ENCODE peak calls at places on chromosome 9, in six cellular contexts. O is transverse colon; R is Peyer's patch; B is ovary; D is IMR-90; E is CD8-positive, alpha-beta T cell. N is an unnamed sample. For H3K4me1, the result is how much of the 10 kb centered on the place peaks cover.

GRCh38 chr9:113403651-113404050 is 2.6 kb upstream of the ALAD start:
- DNase-seq in O (no peak), R (no peak), B (no peak), D (no peak), E (no peak), N (no peak)

GRCh38 chr9:113955076-113955752 is 79.1 kb downstream of the ZNF618 start:
- DNase-seq in O (no peak), R (no peak), B (no peak), D (peak), E (no peak), N (no peak)

GRCh38 chr9:14343948-14344547 is 30.1 kb upstream of the NFIB start:
- DNase-seq in O (no peak), R (no peak), B (peak), D (no peak), E (no peak), N (no peak)

GRCh38 chr9:128116104-128117083 is 11.1 kb downstream of the PTGES2 start:
- DNase-seq in O (peak), R (no peak), B (peak), D (no peak), E (no peak), N (peak)

GRCh38 chr9:12604154-12604825 is 88.9 kb upstream of the TYRP1 start:
- DNase-seq in O (no peak), R (no peak), B (no peak), D (no peak), E (no peak), N (no peak)

GRCh38 chr9:34123682-34124081 is 2.8 kb downstream of the DCAF12 start:
- DNase-seq in O (peak), R (peak), B (no peak), D (no peak), E (no peak), N (no peak)

GRCh38 chr9:107735821-107736220 is 246.3 kb upstream of the KLF4 start:
- DNase-seq in O (no peak), R (no peak), B (no peak), D (no peak), E (no peak), N (no peak)

GRCh38 chr9:98017306-98017705 is 34.2 kb downstream of the ANP32B start:
- DNase-seq in O (no peak), R (no peak), B (no peak), D (no peak), E (no peak), N (no peak)

GRCh38 chr9:114504341-114505186 is 709 bp downstream of the WHRN start:
- DNase-seq in O (peak), R (peak), B (peak), D (peak), E (peak), N (no peak)

GRCh38 chr9:2494571-2494970 is 127.0 kb upstream of the VLDLR start:
- DNase-seq in O (no peak), R (no peak), B (no peak), D (peak), E (no peak), N (no peak)

GRCh38 chr9:85237478-85237877 is 504.3 kb downstream of the AGTPBP1 start:
- DNase-seq in O (no peak), R (no peak), B (no peak), D (no peak), E (no peak), N (no peak)

GRCh38 chr9:107866912-107867311 is 377.3 kb upstream of the KLF4 start:
- DNase-seq in O (no peak), R (no peak), B (no peak), D (peak), E (no peak), N (no peak)

GRCh38 chr9:130078547-130078946 is 24.8 kb downstream of the GPR107 start:
- DNase-seq in O (no peak), R (no peak), B (no peak), D (no peak), E (no peak), N (no peak)
- TF ChIP-seq CTCF in O (no peak), R (no peak), B (no peak), D (no peak), E (no peak), N (no peak)

GRCh38 chr9:116432051-116432450 is 255.1 kb upstream of the TRIM32 start:
- DNase-seq in O (no peak), R (no peak), B (no peak), D (peak), E (no peak), N (no peak)

GRCh38 chr9:116430849-116431248 is 256.3 kb upstream of the TRIM32 start:
- DNase-seq in O (no peak), R (no peak), B (no peak), D (no peak), E (no peak), N (no peak)

GRCh38 chr9:116437411-116438370 is 249.4 kb upstream of the TRIM32 start:
- DNase-seq in O (no peak), R (no peak), B (no peak), D (no peak), E (no peak), N (peak)

GRCh38 chr9:116434314-116434713 is 252.8 kb upstream of the TRIM32 start:
- DNase-seq in O (no peak), R (no peak), B (no peak), D (peak), E (no peak), N (no peak)

DNA sequence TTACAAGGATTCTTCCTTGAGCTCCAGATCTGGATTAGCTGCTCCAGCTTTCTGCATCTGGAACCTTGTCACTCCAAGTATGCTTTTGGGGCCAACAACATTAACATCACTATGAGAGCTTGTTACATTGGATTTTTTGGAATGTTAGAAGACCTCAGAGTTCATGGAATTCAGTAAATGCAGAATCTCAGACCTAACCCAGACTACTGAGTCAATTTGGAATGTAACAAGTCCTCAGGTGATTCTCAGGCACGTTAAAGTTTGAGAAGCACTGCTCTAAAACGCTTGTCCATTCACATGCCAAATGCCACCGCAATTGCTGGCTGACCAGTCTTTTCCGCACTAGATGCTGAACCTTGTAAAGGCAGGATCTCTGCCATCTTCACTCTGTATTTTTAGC is 251.4 kb upstream of the TRIM32 start:
- DNase-seq in O (no peak), R (no peak), B (no peak), D (no peak), E (no peak), N (no peak)
- H3K4me1 ChIP-seq in O (under half), R (under half), B (under half), D (under half), E (under half), N (under half)

GRCh38 chr9:77759391-77759790 is 111.3 kb upstream of the GNA14 start:
- DNase-seq in O (no peak), R (no peak), B (no peak), D (no peak), E (no peak), N (no peak)

GRCh38 chr9:77752566-77752965 is 104.4 kb upstream of the GNA14 start:
- DNase-seq in O (no peak), R (no peak), B (no peak), D (peak), E (no peak), N (no peak)

GRCh38 chr9:77753183-77753582 is 105.1 kb upstream of the GNA14 start:
- DNase-seq in O (no peak), R (no peak), B (no peak), D (no peak), E (no peak), N (no peak)

GRCh38 chr9:77751341-77752091 is 103.4 kb upstream of the GNA14 start:
- DNase-seq in O (no peak), R (no peak), B (no peak), D (peak), E (no peak), N (no peak)

DNA sequence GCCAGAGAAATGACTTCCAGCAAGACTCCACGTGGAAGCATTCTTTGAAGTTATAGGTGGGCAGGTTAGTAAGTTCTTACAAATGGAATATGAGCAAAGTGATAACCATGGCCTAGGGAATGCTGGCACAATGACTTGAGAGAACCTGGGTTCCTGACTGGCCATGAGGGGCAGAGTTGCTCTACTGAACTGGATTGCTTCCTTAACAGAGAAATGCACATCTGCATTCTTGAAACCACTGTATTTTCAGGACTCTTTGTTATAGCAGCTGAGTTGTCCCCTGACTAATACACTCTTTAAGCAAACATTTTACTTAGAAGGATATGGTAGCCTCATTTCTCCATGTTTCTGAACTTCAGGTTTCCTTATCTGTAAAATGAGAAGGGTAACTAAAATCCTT is 108.3 kb upstream of the GNA14 start:
- DNase-seq in O (no peak), R (no peak), B (no peak), D (peak), E (no peak), N (no peak)
- TF ChIP-seq CTCF in O (no peak), R (no peak), B (no peak), D (no peak), E (no peak), N (no peak)

GRCh38 chr9:93456022-93456421 is 2.6 kb upstream of the FAM120AOS start:
- DNase-seq in O (no peak), R (no peak), B (no peak), D (peak), E (no peak), N (no peak)
- H3K4me1 ChIP-seq in O (under half), R (under half), B (under half), D (under half), E (under half), N (under half)

GRCh38 chr9:111966851-111967250 is 70.2 kb downstream of the UGCG start:
- DNase-seq in O (no peak), R (no peak), B (no peak), D (peak), E (no peak), N (no peak)
- TF ChIP-seq CTCF in O (no peak), R (no peak), B (no peak), D (no peak), E (no peak), N (no peak)

GRCh38 chr9:131649646-131650045 is 90.2 kb downstream of the RAPGEF1 start:
- DNase-seq in O (no peak), R (no peak), B (no peak), D (no peak), E (no peak), N (no peak)

GRCh38 chr9:131650254-131650653 is 89.6 kb downstream of the RAPGEF1 start:
- DNase-seq in O (no peak), R (no peak), B (no peak), D (peak), E (no peak), N (no peak)

GRCh38 chr9:131654857-131655577 is 84.9 kb downstream of the RAPGEF1 start:
- DNase-seq in O (peak), R (peak), B (no peak), D (no peak), E (no peak), N (peak)

GRCh38 chr9:131651160-131651559 is 88.7 kb downstream of the RAPGEF1 start:
- DNase-seq in O (no peak), R (no peak), B (no peak), D (no peak), E (no peak), N (no peak)

GRCh38 chr9:131651599-131651998 is 88.3 kb downstream of the RAPGEF1 start:
- DNase-seq in O (no peak), R (no peak), B (no peak), D (peak), E (no peak), N (no peak)
- H3K4me1 ChIP-seq in O (under half), R (under half), B (under half), D (under half), E (under half), N (under half)

GRCh38 chr9:28365020-28365640 is 791.8 kb upstream of the C9orf72 start:
- DNase-seq in O (no peak), R (no peak), B (no peak), D (no peak), E (no peak), N (peak)
- TF ChIP-seq CTCF in O (no peak), R (no peak), B (no peak), D (no peak), E (no peak), N (peak)

DNA sequence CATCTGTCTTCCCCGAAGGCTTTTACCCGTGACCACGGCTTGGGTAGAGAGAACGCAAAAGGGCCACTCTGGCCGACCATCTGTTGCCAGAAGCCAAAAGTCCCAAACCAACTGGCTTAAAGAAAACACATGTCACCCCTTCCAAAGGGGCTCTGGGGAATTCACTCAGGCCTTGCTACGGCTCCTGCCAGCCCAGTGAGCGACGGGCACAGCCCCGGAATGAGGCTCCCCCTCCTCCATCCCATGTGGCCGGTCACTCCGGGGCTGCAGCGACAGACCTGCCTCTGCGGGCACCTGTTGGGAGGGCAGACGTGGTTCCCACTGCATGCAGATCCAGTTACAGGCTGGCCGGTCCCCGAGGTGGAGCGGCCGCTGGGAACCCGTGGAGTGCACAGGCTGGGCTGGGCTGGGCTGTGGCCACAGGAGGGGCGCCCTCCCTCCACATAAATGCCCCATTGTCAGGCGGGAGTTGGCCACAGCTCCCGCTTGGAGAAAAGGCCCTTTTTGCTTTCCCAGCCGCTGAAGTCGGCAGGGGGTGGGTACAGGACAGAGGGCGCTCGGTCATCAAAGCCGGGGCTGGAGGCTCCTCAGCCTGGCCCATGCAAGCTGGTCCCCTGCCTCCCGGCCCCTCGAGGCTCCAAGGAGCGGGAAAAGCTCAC is 19.9 kb downstream of the NOTCH1 start:
- DNase-seq in O (peak), R (no peak), B (no peak), D (no peak), E (no peak), N (no peak)
- H3K4me1 ChIP-seq in O (half or more), R (under half), B (under half), D (under half), E (under half), N (under half)

GRCh38 chr9:83955985-83956287 is 24.1 kb downstream of the HNRNPK start:
- DNase-seq in O (no peak), R (peak), B (no peak), D (no peak), E (no peak), N (no peak)
- TF ChIP-seq CTCF in O (no peak), R (no peak), B (no peak), D (no peak), E (no peak), N (no peak)

GRCh38 chr9:37967272-37967581 is 63.3 kb upstream of the SLC25A51 start:
- DNase-seq in O (no peak), R (no peak), B (no peak), D (no peak), E (no peak), N (no peak)

GRCh38 chr9:37969558-37970300 is 65.8 kb upstream of the SLC25A51 start:
- DNase-seq in O (no peak), R (no peak), B (no peak), D (no peak), E (no peak), N (no peak)

GRCh38 chr9:37969130-37969529 is 65.2 kb upstream of the SLC25A51 start:
- DNase-seq in O (peak), R (no peak), B (no peak), D (peak), E (no peak), N (peak)

GRCh38 chr9:37967681-37968080 is 63.8 kb upstream of the SLC25A51 start:
- DNase-seq in O (no peak), R (no peak), B (no peak), D (no peak), E (no peak), N (no peak)

DNA sequence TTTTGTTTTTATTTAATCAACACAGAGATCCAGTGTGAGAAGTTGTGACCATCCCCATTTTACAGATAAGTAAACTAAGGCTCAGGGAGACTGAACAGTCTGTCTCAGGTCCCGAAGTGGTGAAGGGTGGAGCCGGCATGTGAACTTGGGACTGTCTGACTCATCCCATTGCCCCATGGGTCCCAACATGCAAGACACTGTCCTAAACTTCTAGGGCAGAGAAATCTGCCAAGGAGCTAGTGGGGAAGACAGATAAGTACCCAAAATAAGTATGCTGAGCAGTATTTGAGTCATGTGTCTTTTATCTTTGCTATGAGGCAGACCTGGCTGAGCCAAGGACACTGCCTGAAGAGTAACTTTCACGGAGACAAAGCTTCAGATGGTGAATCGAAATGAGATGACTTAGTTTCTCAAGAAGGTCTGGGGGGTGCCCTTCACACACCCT is 64.3 kb upstream of the SLC25A51 start:
- DNase-seq in O (peak), R (no peak), B (no peak), D (peak), E (no peak), N (no peak)
- H3K4me1 ChIP-seq in O (under half), R (under half), B (under half), D (half or more), E (under half), N (half or more)